ENCODE peak calls at places on chromosomes 16 and 17, in five cellular contexts. C, O, E, T and S are unnamed samples.

GRCh38 chr17:34639706-34640425 is 60.5 kb downstream of the TMEM132E start:
- DNase-seq in C (no peak), O (no peak), E (no peak), T (peak; percentile 9), S (no peak)

GRCh38 chr17:17710728-17711541 is 29.7 kb downstream of the RAI1 start:
- DNase-seq in C (no peak), O (peak; percentile 59), E (peak; percentile 97), T (no peak), S (peak; percentile 89)

GRCh38 chr17:6231886-6232767 is 161.9 kb downstream of the WSCD1 start:
- DNase-seq in C (peak; percentile 64), O (no peak), E (peak; percentile 83), T (no peak), S (peak; percentile 39)

GRCh38 chr17:46020998-46021397 is 21.9 kb downstream of the STH start:
- DNase-seq in C (peak; percentile 74), O (no peak), E (no peak), T (no peak), S (no peak)

GRCh38 chr17:6603746-6604325 is 36.7 kb downstream of the KIAA0753 start:
- DNase-seq in C (no peak), O (peak; percentile 22), E (no peak), T (no peak), S (no peak)

GRCh38 chr17:37160940-37161339 is 212.2 kb downstream of the AATF start:
- DNase-seq in C (no peak), O (peak; percentile 21), E (peak; percentile 39), T (no peak), S (no peak)

GRCh38 chr16:30131869-30132475 is 9.0 kb upstream of the MAPK3 start:
- DNase-seq in C (no peak), O (peak; percentile 26), E (no peak), T (no peak), S (no peak)

GRCh38 chr17:8072727-8073461 is 14.6 kb downstream of the ALOX12B start:
- DNase-seq in C (no peak), O (no peak), E (no peak), T (no peak), S (peak; percentile 45)

GRCh38 chr16:51994597-51994996 is 552.3 kb downstream of the TOX3 start:
- DNase-seq in C (no peak), O (no peak), E (peak; percentile 95), T (no peak), S (no peak)

GRCh38 chr16:56847173-56847948 is 17.6 kb upstream of the SLC12A3 start:
- DNase-seq in C (peak; percentile 75), O (no peak), E (no peak), T (no peak), S (no peak)

GRCh38 chr17:72387969-72388368 is 267.1 kb downstream of the SOX9 start:
- DNase-seq in C (no peak), O (no peak), E (no peak), T (no peak), S (no peak)